ENCODE peak calls at places on chromosomes 3 and 15, in seven cellular contexts. I is IMR-90, Q is GM23338, T is suprapubic skin, X is neural progenitor cell, Y is BJ, U is brain microvascular endothelial cell. L is an unnamed sample.

GRCh38 chr15:91694829-91695205 is 158.7 kb upstream of the SLCO3A1 start:
- DNase-seq in I (peak; percentile 47), Q (no peak), T (peak; percentile 80), X (no peak), Y (no peak), U (no peak), L (no peak)

GRCh38 chr3:156488771-156489170 is 66.1 kb downstream of the SSR3 start:
- DNase-seq in I (peak; percentile 68), Q (no peak), T (no peak), X (no peak), Y (no peak), U (peak; percentile 68), L (no peak)

GRCh38 chr3:46852839-46853355 is 10.3 kb downstream of the MYL3 start:
- DNase-seq in I (no peak), Q (no peak), T (peak; percentile 37), X (no peak), Y (no peak), U (no peak), L (no peak)

GRCh38 chr3:195855471-195856409 is 44.0 kb upstream of the MUC4 start:
- DNase-seq in I (no peak), Q (no peak), T (no peak), X (no peak), Y (no peak), U (no peak), L (no peak)

GRCh38 chr3:191282262-191283215 is 46.7 kb upstream of the CCDC50 start:
- DNase-seq in I (no peak), Q (no peak), T (no peak), X (no peak), Y (no peak), U (no peak), L (no peak)

GRCh38 chr3:10015476-10015904 is 10.7 kb upstream of the FANCD2 start:
- DNase-seq in I (peak; percentile 97), Q (no peak), T (peak; percentile 94), X (no peak), Y (peak; percentile 77), U (peak; percentile 92), L (peak; percentile 76)

GRCh38 chr15:40006646-40007045 is 32.3 kb downstream of the SRP14 start:
- DNase-seq in I (peak; percentile 85), Q (no peak), T (no peak), X (no peak), Y (peak; percentile 49), U (peak; percentile 83), L (no peak)

GRCh38 chr3:144791034-144791433 is 819.4 kb downstream of the DIPK2A start:
- DNase-seq in I (no peak), Q (no peak), T (peak; percentile 43), X (no peak), Y (no peak), U (no peak), L (no peak)

GRCh38 chr3:182713743-182714517 is 79.4 kb upstream of the ATP11B start:
- DNase-seq in I (peak; percentile 79), Q (peak; percentile 82), T (no peak), X (peak; percentile 73), Y (peak; percentile 23), U (peak; percentile 54), L (peak; percentile 34)

GRCh38 chr15:34889486-34889885 is 80.1 kb downstream of the AQR start:
- DNase-seq in I (peak; percentile 38), Q (no peak), T (no peak), X (no peak), Y (no peak), U (no peak), L (no peak)

GRCh38 chr3:86785381-86785780 is 205.6 kb downstream of the VGLL3 start:
- DNase-seq in I (peak; percentile 72), Q (no peak), T (no peak), X (no peak), Y (no peak), U (no peak), L (no peak)

GRCh38 chr15:55526559-55527036 is 18.6 kb upstream of the DNAAF4 start:
- DNase-seq in I (peak; percentile 71), Q (peak; percentile 87), T (no peak), X (peak; percentile 63), Y (no peak), U (peak; percentile 40), L (no peak)

GRCh38 chr3:195558602-195559001 is 15.5 kb upstream of the PPP1R2 start:
- DNase-seq in I (peak; percentile 21), Q (peak; percentile 72), T (no peak), X (peak; percentile 58), Y (peak; percentile 30), U (peak; percentile 11), L (no peak)

GRCh38 chr3:42013652-42014442 is 51.9 kb upstream of the ULK4 start:
- DNase-seq in I (no peak), Q (peak; percentile 50), T (peak; percentile 76), X (peak; percentile 66), Y (no peak), U (no peak), L (no peak)

GRCh38 chr3:194089357-194090177 is 46.4 kb upstream of the HES1 start:
- DNase-seq in I (peak; percentile 97), Q (peak; percentile 58), T (peak; percentile 94), X (peak; percentile 49), Y (peak; percentile 97), U (peak; percentile 98), L (peak; percentile 100)

GRCh38 chr15:39232512-39232911 is 348.4 kb upstream of the THBS1 start:
- DNase-seq in I (peak; percentile 95), Q (no peak), T (no peak), X (no peak), Y (peak; percentile 85), U (peak; percentile 87), L (peak; percentile 72)

GRCh38 chr3:183132409-183132808 is 30.1 kb downstream of the LAMP3 start:
- DNase-seq in I (no peak), Q (no peak), T (no peak), X (no peak), Y (no peak), U (no peak), L (no peak)

GRCh38 chr3:10428393-10429091 is 76.8 kb downstream of the ATP2B2 start:
- DNase-seq in I (no peak), Q (peak; percentile 22), T (no peak), X (no peak), Y (no peak), U (no peak), L (no peak)

GRCh38 chr15:65069179-65069578 is 1.4 kb upstream of the RASL12 start:
- DNase-seq in I (peak; percentile 99), Q (no peak), T (no peak), X (no peak), Y (peak; percentile 91), U (peak; percentile 20), L (no peak)

GRCh38 chr3:112437146-112438022 is 61.9 kb downstream of the BTLA start:
- DNase-seq in I (peak; percentile 58), Q (peak; percentile 71), T (no peak), X (peak; percentile 4), Y (no peak), U (peak; percentile 68), L (no peak)

GRCh38 chr15:58228708-58229107 is 90.5 kb downstream of the AQP9 start:
- DNase-seq in I (peak; percentile 90), Q (peak; percentile 21), T (no peak), X (peak; percentile 11), Y (peak; percentile 46), U (peak; percentile 76), L (peak; percentile 57)

GRCh38 chr3:52836471-52836845 is 1.6 kb upstream of the MUSTN1 start:
- DNase-seq in I (no peak), Q (no peak), T (no peak), X (no peak), Y (no peak), U (no peak), L (no peak)

GRCh38 chr15:70268698-70269251 is 171.1 kb upstream of the TLE3 start:
- DNase-seq in I (no peak), Q (no peak), T (no peak), X (no peak), Y (no peak), U (no peak), L (no peak)

GRCh38 chr3:183954875-183955274 is 62.8 kb downstream of the ABCC5 start:
- DNase-seq in I (no peak), Q (peak; percentile 59), T (no peak), X (no peak), Y (no peak), U (no peak), L (no peak)

GRCh38 chr3:147890114-147890513 is 480.9 kb downstream of the ZIC1 start:
- DNase-seq in I (no peak), Q (no peak), T (no peak), X (no peak), Y (no peak), U (no peak), L (no peak)

GRCh38 chr3:170367797-170368196 is 10.3 kb downstream of the SKIL start:
- DNase-seq in I (no peak), Q (no peak), T (no peak), X (no peak), Y (no peak), U (no peak), L (no peak)
- H3K36me3 ChIP-seq in I (peaks cover 10% of the 10 kb centered on the region), Q (peaks cover 17% of the 10 kb centered on the region), T (no peaks in the 10 kb centered on the region), X (no peaks in the 10 kb centered on the region), Y (no peaks in the 10 kb centered on the region), U (peaks cover 39% of the 10 kb centered on the region), L (peaks cover 1% of the 10 kb centered on the region)

GRCh38 chr3:187044871-187045552 is 94.3 kb downstream of the RPL39L start:
- DNase-seq in I (no peak), Q (no peak), T (no peak), X (no peak), Y (no peak), U (no peak), L (no peak)
- H3K36me3 ChIP-seq in I (no peaks in the 10 kb centered on the region), Q (peaks cover 11% of the 10 kb centered on the region), T (no peaks in the 10 kb centered on the region), X (no peaks in the 10 kb centered on the region), Y (no peaks in the 10 kb centered on the region), U (no peaks in the 10 kb centered on the region), L (no peaks in the 10 kb centered on the region)

GRCh38 chr15:31041610-31042009 is 50.2 kb upstream of the MTMR10 start:
- DNase-seq in I (no peak), Q (no peak), T (no peak), X (no peak), Y (no peak), U (no peak), L (no peak)

GRCh38 chr15:31045606-31046005 is 54.2 kb upstream of the MTMR10 start:
- DNase-seq in I (no peak), Q (no peak), T (no peak), X (no peak), Y (no peak), U (no peak), L (no peak)

GRCh38 chr15:31040611-31041010 is 49.2 kb upstream of the MTMR10 start:
- DNase-seq in I (no peak), Q (no peak), T (no peak), X (no peak), Y (no peak), U (no peak), L (no peak)

GRCh38 chr15:31039961-31040360 is 48.5 kb upstream of the MTMR10 start:
- DNase-seq in I (no peak), Q (no peak), T (no peak), X (no peak), Y (no peak), U (no peak), L (no peak)

GRCh38 chr15:31042731-31043130 is 51.3 kb upstream of the MTMR10 start:
- DNase-seq in I (no peak), Q (no peak), T (no peak), X (no peak), Y (peak; percentile 42), U (no peak), L (no peak)
- H3K36me3 ChIP-seq in I (no peaks in the 10 kb centered on the region), Q (no peaks in the 10 kb centered on the region), T (no peaks in the 10 kb centered on the region), X (no peaks in the 10 kb centered on the region), Y (no peaks in the 10 kb centered on the region), U (no peaks in the 10 kb centered on the region), L (no peaks in the 10 kb centered on the region)

DNA sequence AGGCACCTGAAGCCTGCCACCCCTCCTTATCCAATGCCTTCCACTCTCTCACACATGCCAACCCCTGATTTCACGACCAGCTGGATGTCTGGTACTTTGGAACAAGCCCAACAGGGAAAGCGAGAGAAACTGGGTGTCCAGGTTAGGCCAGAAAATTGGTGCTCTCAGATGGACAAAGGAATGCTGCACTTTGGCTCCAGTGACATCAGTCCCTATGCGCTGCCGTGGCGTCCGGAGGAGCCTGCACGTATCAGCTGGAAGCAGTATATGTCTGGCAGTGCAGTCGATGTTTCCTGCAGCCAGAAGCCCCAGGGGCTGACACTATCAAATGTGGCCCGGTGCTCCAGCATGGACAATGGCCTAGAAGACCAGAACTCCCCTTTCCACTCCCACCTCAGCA is 45.2 kb downstream of the CDAN1 start:
- DNase-seq in I (no peak), Q (no peak), T (no peak), X (no peak), Y (no peak), U (no peak), L (no peak)
- H3K36me3 ChIP-seq in I (peaks cover 31% of the 10 kb centered on the region), Q (no peaks in the 10 kb centered on the region), T (peaks cover 46% of the 10 kb centered on the region), X (no peaks in the 10 kb centered on the region), Y (peaks cover 2% of the 10 kb centered on the region), U (peaks cover 2% of the 10 kb centered on the region), L (peaks cover 1% of the 10 kb centered on the region)

L was measured in kidney epithelial cell.